ENCODE peak calls at places on chromosome 19, in seven cellular contexts. F, K, O, D, U, G and E are unnamed samples.

GRCh38 chr19:50328257-50329145 is 676 bp downstream of the KCNC3 start:
- DNase-seq in U (no peak), O (peak), G (no peak), D (peak), K (peak), F (no peak), E (no peak)

GRCh38 chr19:8489591-8490394 is 12.6 kb downstream of the PRAM1 start:
- DNase-seq in K (no peak), D (no peak), G (no peak), U (no peak), O (no peak), F (no peak), E (no peak)

GRCh38 chr19:16328824-16329482 is 4.3 kb downstream of the KLF2 start:
- DNase-seq in G (no peak), U (no peak), K (no peak), D (no peak), O (no peak), F (no peak), E (no peak)

GRCh38 chr19:35704218-35704617 is at the start of gene ZBTB32:
- DNase-seq in D (peak), U (no peak), O (no peak), K (no peak), G (no peak), F (peak), E (peak)

GRCh38 chr19:46849610-46850009 is 1.0 kb downstream of the AP2S1 start:
- DNase-seq in G (no peak), D (no peak), O (no peak), U (no peak), K (no peak), F (no peak), E (peak)

GRCh38 chr19:5149930-5150329 is 181.0 kb downstream of the KDM4B start:
- DNase-seq in F (no peak), D (no peak), U (no peak), O (no peak), G (no peak), K (no peak), E (no peak)

GRCh38 chr19:3323026-3323425 is 43.4 kb upstream of the NFIC start:
- DNase-seq in U (no peak), D (no peak), O (no peak), K (no peak), F (no peak), G (no peak), E (no peak)

GRCh38 chr19:55224038-55224665 is 4.4 kb downstream of the TMEM86B start:
- DNase-seq in D (no peak), G (no peak), F (no peak), U (no peak), K (no peak), O (no peak), E (no peak)

GRCh38 chr19:6811906-6812305 is 39.4 kb downstream of the VAV1 start:
- DNase-seq in K (peak), U (peak), G (no peak), O (peak), D (no peak), F (peak), E (no peak)

GRCh38 chr19:10535613-10536012 is 8.1 kb upstream of the ATG4D start:
- DNase-seq in O (no peak), D (no peak), F (peak), U (no peak), G (no peak), K (no peak), E (no peak)

GRCh38 chr19:45781282-45782161 is 768 bp downstream of the DMPK start:
- DNase-seq in U (no peak), D (no peak), G (no peak), K (peak), O (peak), F (no peak), E (no peak)

GRCh38 chr19:1856698-1857603 is 6.4 kb downstream of the KLF16 start:
- DNase-seq in F (peak), D (peak), G (no peak), U (no peak), O (no peak), K (no peak), E (peak)

GRCh38 chr19:14440049-14440448 is 6.9 kb downstream of the PKN1 start:
- DNase-seq in F (no peak), K (no peak), G (peak), O (no peak), U (no peak), D (no peak), E (peak)

GRCh38 chr19:30132312-30133075 is 190.5 kb downstream of the URI1 start:
- DNase-seq in O (no peak), U (no peak), F (no peak), K (no peak), G (no peak), D (peak), E (peak)

GRCh38 chr19:41427647-41428480 is 690 bp upstream of the B3GNT8 start:
- DNase-seq in F (no peak), G (no peak), O (peak), U (no peak), K (peak), D (peak), E (peak)